ENCODE peak calls at places on chromosomes 12 and 14, in six cellular contexts. F is cardiac muscle cell, Z is left lung, V is adrenal gland, K is fibroblast of lung, D is neuronal stem cell. Y is an unnamed sample.

GRCh38 chr14:80867091-80867490 is 74.4 kb downstream of the CEP128 start:
- DNase-seq in F (no peak), Z (no peak), V (no peak), K (no peak), D (no peak), Y (no peak)

GRCh38 chr14:61153914-61154545 is 127.1 kb downstream of the TMEM30B start:
- DNase-seq in F (no peak), Z (no peak), V (no peak), K (no peak), D (no peak), Y (no peak)

GRCh38 chr12:42422785-42423184 is 96.8 kb downstream of the PPHLN1 start:
- DNase-seq in F (no peak), Z (no peak), V (no peak), K (no peak), D (no peak), Y (no peak)

GRCh38 chr12:121227294-121227693 is 17.4 kb downstream of the P2RX4 start:
- DNase-seq in F (no peak), Z (peak; percentile 85), V (no peak), K (no peak), D (no peak), Y (no peak)

GRCh38 chr14:61643546-61643945 is 51.8 kb upstream of the HIF1A start:
- DNase-seq in F (no peak), Z (no peak), V (no peak), K (peak; percentile 63), D (no peak), Y (no peak)

GRCh38 chr12:106646472-106646871 is 63.7 kb downstream of the RFX4 start:
- DNase-seq in F (no peak), Z (no peak), V (no peak), K (no peak), D (no peak), Y (no peak)

GRCh38 chr12:57240926-57241555 is 9.9 kb downstream of the STAC3 start:
- DNase-seq in F (no peak), Z (peak; percentile 71), V (no peak), K (no peak), D (no peak), Y (no peak)

GRCh38 chr12:75305412-75306332 is 24.5 kb downstream of the CAPS2 start:
- DNase-seq in F (no peak), Z (peak; percentile 72), V (no peak), K (no peak), D (no peak), Y (no peak)

GRCh38 chr14:50954811-50955372 is 10.6 kb upstream of the PYGL start:
- DNase-seq in F (peak; percentile 79), Z (no peak), V (no peak), K (peak; percentile 69), D (no peak), Y (peak; percentile 63)

GRCh38 chr14:79011091-79011919 is 841.1 kb downstream of the NRXN3 start:
- DNase-seq in F (peak; percentile 56), Z (no peak), V (no peak), K (peak; percentile 75), D (peak; percentile 57), Y (peak; percentile 14)

GRCh38 chr12:106138279-106138645 is 492 bp downstream of the NUAK1 start:
- DNase-seq in F (no peak), Z (no peak), V (no peak), K (no peak), D (no peak), Y (no peak)

GRCh38 chr12:52041695-52042123 is 9.5 kb upstream of the NR4A1 start:
- DNase-seq in F (peak; percentile 60), Z (no peak), V (peak; percentile 49), K (no peak), D (no peak), Y (no peak)

GRCh38 chr14:68627868-68628604 is 164.8 kb downstream of the ZFP36L1 start:
- DNase-seq in F (peak; percentile 76), Z (peak; percentile 90), V (no peak), K (peak; percentile 28), D (peak; percentile 52), Y (no peak)

GRCh38 chr14:104787736-104788532 is 7.6 kb downstream of the AKT1 start:
- DNase-seq in F (no peak), Z (peak; percentile 90), V (no peak), K (no peak), D (no peak), Y (no peak)

GRCh38 chr14:58796201-58796600 is 158.4 kb downstream of the DACT1 start:
- DNase-seq in F (no peak), Z (no peak), V (no peak), K (no peak), D (no peak), Y (no peak)

GRCh38 chr12:6234906-6235305 is 34.7 kb downstream of the CD9 start:
- DNase-seq in F (no peak), Z (no peak), V (no peak), K (no peak), D (no peak), Y (no peak)

GRCh38 chr14:92659765-92660561 is 88.5 kb downstream of the LGMN start:
- DNase-seq in F (peak; percentile 76), Z (no peak), V (peak; percentile 65), K (no peak), D (no peak), Y (no peak)

GRCh38 chr12:28189774-28190320 is 409 bp upstream of the CCDC91 start:
- DNase-seq in F (no peak), Z (no peak), V (no peak), K (no peak), D (peak; percentile 2), Y (no peak)

GRCh38 chr12:57377103-57377840 is 53.6 kb downstream of the R3HDM2 start:
- DNase-seq in F (peak; percentile 17), Z (no peak), V (no peak), K (no peak), D (no peak), Y (no peak)

GRCh38 chr12:122059203-122059960 is 19.2 kb upstream of the MLXIP start:
- DNase-seq in F (no peak), Z (no peak), V (no peak), K (no peak), D (no peak), Y (no peak)

GRCh38 chr12:71950404-71950803 is 11.8 kb downstream of the TPH2 start:
- DNase-seq in F (no peak), Z (no peak), V (no peak), K (no peak), D (no peak), Y (no peak)

GRCh38 chr12:71948390-71948789 is 9.7 kb downstream of the TPH2 start:
- DNase-seq in F (no peak), Z (no peak), V (no peak), K (no peak), D (no peak), Y (peak; percentile 22)

GRCh38 chr12:71945883-71946282 is 7.2 kb downstream of the TPH2 start:
- DNase-seq in F (no peak), Z (no peak), V (no peak), K (no peak), D (no peak), Y (no peak)

GRCh38 chr12:71945121-71945520 is 6.5 kb downstream of the TPH2 start:
- DNase-seq in F (no peak), Z (no peak), V (no peak), K (no peak), D (no peak), Y (no peak)

GRCh38 chr12:71947645-71948105 is 9.0 kb downstream of the TPH2 start:
- DNase-seq in F (peak; percentile 21), Z (no peak), V (no peak), K (peak; percentile 61), D (peak; percentile 82), Y (peak; percentile 89)
- H3K4me3 ChIP-seq in F (no peak overlapping the region), Z (no peak overlapping the region), V (no peak overlapping the region), K (no peak overlapping the region), D (no peak overlapping the region), Y (no peak overlapping the region)

DNA sequence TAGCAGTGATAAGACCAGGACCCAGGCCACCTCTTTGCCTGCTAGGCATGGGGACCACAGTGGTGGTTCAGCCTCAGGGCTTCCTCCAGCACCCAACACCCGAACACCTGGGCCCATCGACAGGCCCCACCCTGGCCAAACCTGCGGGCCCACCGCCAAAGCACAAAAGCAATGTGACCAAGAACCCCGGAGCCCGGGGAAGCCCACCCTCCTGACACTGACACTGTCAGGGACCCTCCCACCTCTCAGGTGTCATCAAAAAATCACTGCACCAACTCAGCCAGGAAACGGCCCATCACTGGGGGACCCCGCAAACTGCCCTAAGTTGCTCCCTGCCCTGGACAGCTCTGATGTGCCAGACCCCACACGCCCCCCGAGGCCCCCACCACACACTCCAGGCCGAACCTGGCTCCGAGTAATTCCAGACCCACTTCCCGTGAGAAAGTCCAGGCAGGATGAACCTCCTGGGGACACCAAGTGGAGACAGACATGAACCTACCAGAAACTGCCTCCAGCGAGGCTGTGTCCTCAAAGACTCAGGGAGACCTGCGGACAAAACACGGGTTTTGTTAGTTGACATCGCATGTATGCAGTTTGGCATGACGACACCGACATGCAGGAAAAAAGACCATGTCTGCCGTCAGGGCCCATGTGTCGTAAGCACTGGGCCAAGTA is 32.2 kb downstream of the NCOR2 start:
- DNase-seq in F (no peak), Z (peak; percentile 52), V (no peak), K (no peak), D (no peak), Y (no peak)
- H3K4me1 ChIP-seq in F (peaks cover 62% of the 10 kb centered on the region), Z (peaks cover 51% of the 10 kb centered on the region), V (peaks cover 37% of the 10 kb centered on the region), K (peaks cover 8% of the 10 kb centered on the region), D (peaks cover 29% of the 10 kb centered on the region), Y (no peaks in the 10 kb centered on the region)

GRCh38 chr12:13784504-13784903 is 196.9 kb downstream of the GRIN2B start:
- DNase-seq in F (peak; percentile 26), Z (no peak), V (no peak), K (no peak), D (no peak), Y (no peak)

GRCh38 chr12:13777374-13777773 is 204.0 kb downstream of the GRIN2B start:
- DNase-seq in F (no peak), Z (no peak), V (no peak), K (no peak), D (no peak), Y (no peak)

GRCh38 chr12:13780453-13780852 is 200.9 kb downstream of the GRIN2B start:
- DNase-seq in F (peak; percentile 39), Z (no peak), V (no peak), K (peak; percentile 25), D (no peak), Y (no peak)
- H3K4me3 ChIP-seq in F (no peak overlapping the region), Z (no peak overlapping the region), V (no peak overlapping the region), K (no peak overlapping the region), D (no peak overlapping the region), Y (no peak overlapping the region)

GRCh38 chr14:73457935-73458218 is 469 bp downstream of the NUMB start:
- DNase-seq in F (no peak), Z (no peak), V (no peak), K (no peak), D (no peak), Y (no peak)
- H3K4me1 ChIP-seq in F (peaks cover 55% of the 10 kb centered on the region), Z (peaks cover 84% of the 10 kb centered on the region), V (peaks cover 74% of the 10 kb centered on the region), K (peaks cover 30% of the 10 kb centered on the region), D (no peaks in the 10 kb centered on the region), Y (peaks cover 52% of the 10 kb centered on the region)

DNA sequence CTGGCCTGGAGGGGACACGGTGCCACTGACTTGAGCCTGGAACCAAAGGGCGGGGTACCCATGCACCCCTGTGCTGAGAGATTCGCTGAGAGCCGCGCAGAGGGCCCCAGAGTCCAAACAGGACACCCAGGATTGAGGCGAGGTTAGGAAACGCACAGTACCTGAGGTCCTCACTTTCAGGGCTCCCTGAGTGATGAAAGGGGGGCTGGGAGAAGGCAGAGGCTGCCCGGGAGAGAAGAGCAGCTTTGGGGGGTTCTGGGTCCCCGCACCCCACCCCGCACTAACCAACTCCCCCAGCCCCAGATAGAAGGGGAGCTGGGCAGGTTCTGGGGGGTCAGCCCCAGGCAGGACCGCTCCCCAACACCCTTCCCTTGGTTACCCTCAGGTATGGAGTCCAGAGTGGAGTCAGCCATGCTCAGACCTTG is 14.5 kb upstream of the ANKRD9 start:
- DNase-seq in F (no peak), Z (no peak), V (no peak), K (no peak), D (no peak), Y (no peak)
- H3K4me3 ChIP-seq in F (no peak overlapping the region), Z (peak overlapping the region; percentile 51), V (no peak overlapping the region), K (peak overlapping the region; percentile 40), D (no peak overlapping the region), Y (peak overlapping the region; percentile 10)

GRCh38 chr12:108859923-108860291 is 2.5 kb upstream of the SSH1 start:
- DNase-seq in F (no peak), Z (no peak), V (no peak), K (no peak), D (no peak), Y (no peak)
- H3K4me1 ChIP-seq in F (peaks cover 8% of the 10 kb centered on the region), Z (peaks cover 68% of the 10 kb centered on the region), V (peaks cover 30% of the 10 kb centered on the region), K (peaks cover 7% of the 10 kb centered on the region), D (peaks cover 29% of the 10 kb centered on the region), Y (peaks cover 11% of the 10 kb centered on the region)